ENCODE peak calls at places on chromosomes 1 and 21, in six cellular contexts. R is amygdala; U is activated naive CD4-positive, alpha-beta T cell treated with anti-CD3 and anti-CD28 coated beads, Interleukin-2, amount 10 ng/mL, durations not matched to agents 7 days and 5 days; S is iris pigment epithelial cell; L is substantia nigra; N is activated T-cell treated with anti-CD3 and anti-CD28 coated beads, Interleukin-2, amount 50 U/mL, for 72 hours. M is an unnamed sample.

GRCh38 chr1:210448293-210448892 is 119.7 kb downstream of the HHAT start:
- DNase-seq in L (peak), R (no peak), U (peak), S (peak), N (peak), M (no peak)

GRCh38 chr1:20255666-20256065 is 35.0 kb upstream of the VWA5B1 start:
- DNase-seq in R (no peak), S (peak), N (no peak), L (no peak), U (peak), M (no peak)

GRCh38 chr1:99751877-99752504 is 14.4 kb downstream of the FRRS1 start:
- DNase-seq in R (no peak), L (no peak), U (no peak), N (peak), S (no peak), M (no peak)

GRCh38 chr1:107196973-107197562 is 56.2 kb downstream of the NTNG1 start:
- DNase-seq in N (peak), L (no peak), S (no peak), U (peak), R (no peak), M (no peak)

GRCh38 chr1:154446292-154446691 is 41.1 kb downstream of the IL6R start:
- DNase-seq in U (no peak), L (no peak), S (peak), N (no peak), R (no peak), M (no peak)

GRCh38 chr21:21210552-21210951 is 212.3 kb downstream of the NCAM2 start:
- DNase-seq in L (no peak), S (no peak), R (no peak), N (no peak), U (no peak), M (no peak)

GRCh38 chr1:226308166-226308722 is 720 bp downstream of the LIN9 start:
- DNase-seq in N (no peak), U (peak), R (no peak), L (no peak), S (no peak), M (no peak)

GRCh38 chr1:201284636-201285035 is 1.3 kb downstream of the PKP1 start:
- DNase-seq in N (no peak), S (no peak), L (no peak), R (no peak), U (no peak), M (no peak)

GRCh38 chr1:200306954-200307754 is 102.7 kb downstream of the ZNF281 start:
- DNase-seq in L (no peak), N (peak), U (peak), S (peak), R (no peak), M (no peak)

GRCh38 chr1:236029428-236029940 is 35.4 kb downstream of the NID1 start:
- DNase-seq in U (no peak), R (no peak), L (no peak), N (no peak), S (no peak), M (no peak)

GRCh38 chr1:118304722-118305344 is 119.8 kb upstream of the SPAG17 start:
- DNase-seq in S (no peak), U (no peak), N (no peak), R (no peak), L (no peak), M (no peak)

GRCh38 chr21:33374080-33374873 is 28.9 kb upstream of the IFNGR2 start:
- DNase-seq in L (peak), U (peak), R (no peak), S (peak), N (peak), M (peak)

GRCh38 chr1:61741682-61742619 is at the start of gene PATJ:
- DNase-seq in L (peak), S (no peak), R (no peak), U (peak), N (peak), M (no peak)

GRCh38 chr1:99457381-99458165 is 188.3 kb upstream of the PALMD start:
- DNase-seq in U (no peak), S (peak), N (no peak), L (no peak), R (no peak), M (no peak)

GRCh38 chr1:11920239-11920903 is 5.9 kb downstream of the KIAA2013 start:
- DNase-seq in U (no peak), N (no peak), S (no peak), R (no peak), L (peak), M (no peak)

GRCh38 chr1:27961646-27962221 is 2.0 kb downstream of the XKR8 start:
- DNase-seq in L (no peak), R (no peak), N (no peak), S (no peak), U (no peak), M (no peak)

GRCh38 chr1:99579691-99580171 is 66.2 kb upstream of the PALMD start:
- DNase-seq in R (no peak), S (no peak), U (no peak), N (no peak), L (no peak), M (no peak)

GRCh38 chr1:243483084-243483845 is 227.4 kb downstream of the SDCCAG8 start:
- DNase-seq in N (peak), S (no peak), L (peak), U (peak), R (no peak), M (no peak)

GRCh38 chr1:37998913-37999433 is 6.3 kb downstream of the FHL3 start:
- DNase-seq in R (no peak), S (no peak), N (no peak), L (no peak), U (no peak), M (no peak)

GRCh38 chr1:45187735-45188134 is 18.7 kb downstream of the ZSWIM5 start:
- DNase-seq in S (peak), R (no peak), N (no peak), U (no peak), L (no peak), M (no peak)

GRCh38 chr1:181803421-181803820 is 258.1 kb downstream of the ZNF648 start:
- DNase-seq in L (no peak), R (no peak), N (no peak), U (no peak), S (no peak), M (no peak)

GRCh38 chr1:109664671-109665070 is 3.2 kb upstream of the GSTM2 start:
- DNase-seq in N (no peak), S (no peak), L (no peak), R (no peak), U (no peak), M (no peak)

GRCh38 chr1:179709841-179710329 is 33.2 kb upstream of the FAM163A start:
- DNase-seq in U (peak), L (no peak), R (no peak), N (no peak), S (peak), M (no peak)

GRCh38 chr1:36981771-36982622 is 52.3 kb downstream of the GRIK3 start:
- DNase-seq in L (no peak), U (no peak), N (no peak), R (no peak), S (no peak), M (no peak)

GRCh38 chr1:59487335-59488031 is 190.6 kb downstream of the FGGY start:
- DNase-seq in R (no peak), U (no peak), N (no peak), S (peak), L (no peak), M (no peak)

M was measured in GDM1.